ENCODE peak calls at places on chromosomes 4 and X, in four cellular contexts. B is HepG2, H is GM23248, K is ovary. A is an unnamed sample.

GRCh38 chr4:178264001-178264400 is 821.8 kb upstream of the AGA start:
- DNase-seq in H (no peak), B (no peak), K (no peak), A (no peak)

GRCh38 chr4:44927361-44928061 is 201.2 kb upstream of the GNPDA2 start:
- DNase-seq in H (peak), B (peak), K (no peak), A (peak)

GRCh38 chr4:104501290-104501689 is 6.6 kb upstream of the CXXC4 start:
- DNase-seq in B (no peak), H (no peak), K (no peak), A (no peak)

GRCh38 chr4:78565971-78566372 is 14.4 kb downstream of the ANXA3 start:
- DNase-seq in K (no peak), B (peak), H (peak), A (peak)

GRCh38 chr4:158025131-158025530 is 147.7 kb downstream of the GASK1B start:
- DNase-seq in H (peak), B (no peak), K (no peak), A (peak)

GRCh38 chr4:169338246-169338645 is 67.5 kb upstream of the SH3RF1 start:
- DNase-seq in B (no peak), H (peak), K (no peak), A (peak)

GRCh38 chr4:71429106-71429505 is 90.3 kb downstream of the SLC4A4 start:
- DNase-seq in H (no peak), K (no peak), B (no peak), A (no peak)

GRCh38 chrX:32155044-32155638 is 1056.2 kb downstream of the DMD start:
- DNase-seq in B (no peak), K (no peak), H (no peak), A (no peak)

GRCh38 chr4:113760094-113760851 is 1.3 kb downstream of the CAMK2D start:
- DNase-seq in H (peak), K (no peak), B (no peak), A (peak)

GRCh38 chrX:46759645-46759974 is 692 bp upstream of the SLC9A7 start:
- DNase-seq in K (no peak), B (no peak), H (peak), A (peak)

GRCh38 chrX:54785901-54786300 is 12.2 kb downstream of the ITIH6 start:
- DNase-seq in B (peak), K (no peak), H (peak), A (no peak)

GRCh38 chrX:21943460-21944135 is 3.1 kb downstream of the SMS start:
- DNase-seq in H (peak), K (no peak), B (no peak), A (peak)

GRCh38 chrX:85907316-85907715 is 140.0 kb downstream of the CHM start:
- DNase-seq in B (no peak), K (no peak), H (no peak), A (no peak)

GRCh38 chrX:123965712-123966111 is 4.2 kb downstream of the STAG2 start:
- DNase-seq in B (no peak), H (no peak), K (no peak), A (no peak)

GRCh38 chrX:9681422-9681821 is 84.2 kb downstream of the GPR143 start:
- DNase-seq in H (peak), B (no peak), K (no peak), A (peak)

GRCh38 chrX:106780259-106780658 is 22.2 kb upstream of the TBC1D8B start:
- DNase-seq in B (no peak), K (no peak), H (peak), A (no peak)

GRCh38 chr4:81758865-81759264 is 287.2 kb upstream of the RASGEF1B start:
- DNase-seq in K (no peak), H (no peak), B (no peak), A (no peak)

GRCh38 chr4:147829401-147830101 is 97.7 kb downstream of the ARHGAP10 start:
- DNase-seq in K (peak), B (no peak), H (peak), A (peak)

GRCh38 chr4:111330786-111331185 is 707.9 kb upstream of the PITX2 start:
- DNase-seq in B (no peak), K (no peak), H (peak), A (peak)

GRCh38 chr4:31020363-31020762 is 300.2 kb downstream of the PCDH7 start:
- DNase-seq in B (no peak), H (no peak), K (no peak), A (no peak)

GRCh38 chr4:41957634-41958033 is 22.4 kb downstream of the TMEM33 start:
- DNase-seq in H (peak), K (no peak), B (peak), A (peak)

GRCh38 chrX:38538134-38538533 is 23.2 kb upstream of the TSPAN7 start:
- DNase-seq in H (no peak), K (no peak), B (no peak), A (no peak)

GRCh38 chrX:66632986-66633385 is 5.9 kb downstream of the EDA2R start:
- DNase-seq in H (peak), K (no peak), B (no peak), A (peak)

GRCh38 chr4:6200922-6201362 is 593 bp upstream of the JAKMIP1 start:
- DNase-seq in B (peak), K (no peak), H (no peak), A (no peak)

GRCh38 chr4:189304179-189304578 is 636.5 kb upstream of the FRG1 start:
- DNase-seq in B (no peak), H (no peak), K (no peak), A (peak)

GRCh38 chr4:186029731-186030421 is 39.1 kb upstream of the TLR3 start:
- DNase-seq in K (peak), B (no peak), H (peak), A (peak)

GRCh38 chrX:20742106-20742505 is 475.4 kb upstream of the RPS6KA3 start:
- DNase-seq in H (peak), B (no peak), K (no peak), A (no peak)

GRCh38 chr4:24472514-24473308 is 111.6 kb downstream of the DHX15 start:
- DNase-seq in B (peak), H (peak), K (peak), A (peak)

GRCh38 chr4:56990109-56990508 is 11.4 kb downstream of the POLR2B start:
- DNase-seq in K (no peak), B (no peak), H (peak), A (peak)

GRCh38 chrX:119134466-119134865 is 6.9 kb upstream of the KIAA1210 start:
- DNase-seq in H (no peak), K (no peak), B (no peak), A (no peak)

GRCh38 chrX:109384569-109385174 is 97.2 kb downstream of the GUCY2F start:
- DNase-seq in K (peak), H (peak), B (no peak), A (peak)

GRCh38 chr4:11748169-11748872 is 319.6 kb upstream of the HS3ST1 start:
- DNase-seq in K (no peak), B (no peak), H (no peak), A (peak)

GRCh38 chr4:150259861-150260567 is 181.8 kb downstream of the DCLK2 start:
- DNase-seq in K (no peak), B (no peak), H (no peak), A (no peak)

GRCh38 chr4:185165605-185166063 is 22.6 kb downstream of the SLC25A4 start:
- DNase-seq in H (peak), K (no peak), B (no peak), A (peak)

GRCh38 chrX:121135488-121136207 is 88.2 kb downstream of the GLUD2 start:
- DNase-seq in K (no peak), H (no peak), B (no peak), A (no peak)

GRCh38 chrX:41209853-41210252 is 124.1 kb upstream of the DDX3X start:
- DNase-seq in B (no peak), K (no peak), H (no peak), A (no peak)

GRCh38 chr4:81913427-81913878 is 441.7 kb upstream of the RASGEF1B start:
- DNase-seq in B (peak), H (peak), K (no peak), A (peak)

GRCh38 chr4:152975615-152976465 is 39.7 kb downstream of the FHDC1 start:
- DNase-seq in B (no peak), H (no peak), K (no peak), A (no peak)

GRCh38 chr4:152974732-152975614 is 38.9 kb downstream of the FHDC1 start:
- DNase-seq in K (no peak), B (no peak), H (no peak), A (no peak)

GRCh38 chr4:152971053-152971452 is 34.9 kb downstream of the FHDC1 start:
- DNase-seq in H (no peak), B (no peak), K (no peak), A (no peak)

GRCh38 chr4:152972821-152973613 is 36.9 kb downstream of the FHDC1 start:
- DNase-seq in K (peak), H (peak), B (no peak), A (peak)

GRCh38 chr4:152973614-152974200 is 37.6 kb downstream of the FHDC1 start:
- DNase-seq in H (no peak), B (no peak), K (no peak), A (no peak)
- H3K27ac ChIP-seq in H (peak), B (no peak), K (no peak), A (peak)

GRCh38 chrX:132488092-132488749 is 617 bp downstream of the MBNL3 start:
- DNase-seq in B (no peak), K (peak), H (peak), A (peak)
- H3K27ac ChIP-seq in B (peak), K (peak), H (peak), A (no peak)

DNA sequence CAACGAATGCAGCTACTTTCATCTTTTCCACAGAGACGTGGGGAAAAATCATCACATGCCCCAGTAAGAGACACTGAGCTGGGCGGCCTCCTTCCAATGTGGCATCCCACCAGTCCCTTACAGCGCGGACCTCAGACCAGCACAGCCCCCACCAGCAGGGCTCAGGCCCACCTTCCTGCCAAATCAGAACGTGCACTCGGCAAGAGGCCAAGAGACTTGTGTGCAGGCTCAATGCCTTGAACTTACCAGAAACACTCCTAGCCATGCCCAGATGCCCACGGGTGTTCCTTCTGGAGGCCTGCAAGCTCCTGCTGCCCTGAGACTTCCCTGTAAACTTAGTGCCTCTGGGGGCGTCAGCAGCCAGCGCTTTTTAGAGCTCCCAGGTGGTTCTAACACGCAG is 31.2 kb downstream of the WDR1 start:
- DNase-seq in H (no peak), K (peak), B (no peak), A (no peak)
- H3K27ac ChIP-seq in H (no peak), K (no peak), B (no peak), A (no peak)

DNA sequence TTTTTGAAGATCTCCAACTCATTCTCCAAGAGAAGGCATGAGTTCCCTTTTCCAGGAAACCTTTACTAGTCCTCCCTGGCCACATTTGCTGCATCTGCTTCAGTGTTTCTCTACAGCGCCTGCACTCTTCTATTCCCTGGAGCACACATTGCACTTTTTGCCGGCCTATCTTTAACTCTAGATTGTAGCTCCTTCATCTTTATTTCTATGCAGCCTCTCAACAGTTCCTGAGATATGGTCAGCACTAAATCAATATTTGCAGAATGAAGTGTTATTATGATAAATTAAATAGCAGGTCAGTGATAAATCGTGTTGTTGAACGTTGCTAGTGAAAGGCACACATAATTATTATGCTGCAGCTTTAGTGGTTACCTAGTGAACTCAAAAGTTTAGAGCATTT is 88.3 kb downstream of the VCX3A start:
- DNase-seq in K (no peak), H (no peak), B (no peak), A (no peak)
- H3K27ac ChIP-seq in K (no peak), H (no peak), B (no peak), A (no peak)

GRCh38 chr4:83361416-83362196 is 27.0 kb upstream of the HPSE start:
- DNase-seq in B (peak), H (no peak), K (no peak), A (no peak)
- H3K27ac ChIP-seq in B (peak), H (no peak), K (no peak), A (no peak)

DNA sequence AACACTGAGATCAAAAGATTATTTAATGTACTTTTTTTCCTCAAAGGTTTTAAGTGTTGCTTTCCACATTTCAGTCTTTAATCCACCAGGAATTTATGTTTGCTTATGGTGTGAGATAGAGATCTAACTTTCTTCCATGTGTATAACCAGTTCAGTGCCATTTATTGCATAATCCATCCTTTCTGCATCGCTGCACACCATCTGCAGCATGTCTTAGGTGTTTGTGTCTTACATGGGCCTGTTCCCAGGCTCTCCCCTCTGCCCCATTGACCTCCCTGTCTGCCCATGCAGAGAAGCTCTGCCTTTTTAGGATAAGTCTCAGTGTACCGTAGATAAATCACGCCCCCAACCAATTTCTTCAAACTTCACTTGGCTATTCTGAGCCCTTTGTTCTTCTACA is 30.3 kb downstream of the NSDHL start:
- DNase-seq in K (no peak), B (no peak), H (no peak), A (peak)
- H3K27ac ChIP-seq in K (no peak), B (no peak), H (no peak), A (no peak)